ENCODE peak calls at places on chromosomes 3 and 15, in nine cellular contexts. M is dorsolateral prefrontal cortex; E is colonic mucosa; C is brain microvascular endothelial cell; A is spleen; U is CD4-positive, alpha-beta memory T cell; S is astrocyte; H is fibroblast of lung; F is transverse colon. B is an unnamed sample.

GRCh38 chr15:75727851-75728715 is 15.4 kb upstream of the CSPG4 start:
- DNase-seq in M (peak), E (peak), C (no peak), A (peak), U (peak), S (no peak), H (no peak), F (peak), B (no peak)

GRCh38 chr15:71444866-71445590 is 329.8 kb downstream of the THSD4 start:
- DNase-seq in M (no peak), E (no peak), C (peak), A (no peak), U (no peak), S (peak), H (peak), F (no peak), B (peak)

GRCh38 chr3:114447545-114447944 is 153.7 kb downstream of the TIGIT start:
- DNase-seq in M (no peak), E (no peak), C (no peak), A (no peak), U (no peak), S (no peak), H (peak), F (no peak), B (no peak)

GRCh38 chr3:76624128-76624527 is 415.8 kb upstream of the ROBO2 start:
- DNase-seq in M (no peak), E (no peak), C (no peak), A (no peak), U (no peak), S (no peak), H (no peak), F (no peak), B (no peak)

GRCh38 chr3:65938676-65939075 is 100.0 kb downstream of the MAGI1 start:
- DNase-seq in M (no peak), E (no peak), C (no peak), A (no peak), U (no peak), S (no peak), H (no peak), F (no peak), B (no peak)

GRCh38 chr3:76585794-76586392 is 454.0 kb upstream of the ROBO2 start:
- DNase-seq in M (no peak), E (no peak), C (no peak), A (no peak), U (no peak), S (no peak), H (peak), F (no peak), B (no peak)

GRCh38 chr3:71728632-71729342 is 3.6 kb upstream of the EIF4E3 start:
- DNase-seq in M (peak), E (no peak), C (no peak), A (no peak), U (peak), S (peak), H (peak), F (no peak), B (no peak)

GRCh38 chr15:74307827-74308642 is 59.4 kb downstream of the CYP11A1 start:
- DNase-seq in M (peak), E (peak), C (peak), A (no peak), U (no peak), S (peak), H (peak), F (peak), B (no peak)

GRCh38 chr3:50658831-50659230 is 15.9 kb upstream of the DOCK3 start:
- DNase-seq in M (no peak), E (no peak), C (no peak), A (peak), U (no peak), S (no peak), H (no peak), F (no peak), B (no peak)

GRCh38 chr15:77620297-77620696 is 12.4 kb downstream of the LINGO1 start:
- DNase-seq in M (no peak), E (no peak), C (no peak), A (no peak), U (no peak), S (no peak), H (no peak), F (no peak), B (no peak)

GRCh38 chr3:190615607-190616006 is 101.7 kb downstream of the IL1RAP start:
- DNase-seq in M (no peak), E (no peak), C (no peak), A (no peak), U (no peak), S (no peak), H (no peak), F (no peak), B (no peak)

GRCh38 chr3:62090066-62090465 is 283.3 kb downstream of the FEZF2 start:
- DNase-seq in M (no peak), E (no peak), C (no peak), A (no peak), U (no peak), S (no peak), H (no peak), F (no peak), B (no peak)

GRCh38 chr3:38647217-38647970 is 2.1 kb downstream of the SCN5A start:
- DNase-seq in M (no peak), E (no peak), C (no peak), A (no peak), U (no peak), S (no peak), H (no peak), F (no peak), B (no peak)

GRCh38 chr3:161271646-161272045 is 50.5 kb downstream of the NMD3 start:
- DNase-seq in M (no peak), E (no peak), C (no peak), A (no peak), U (no peak), S (no peak), H (no peak), F (no peak), B (no peak)

GRCh38 chr3:138850151-138850550 is 15.4 kb upstream of the PIK3CB start:
- DNase-seq in M (no peak), E (no peak), C (peak), A (peak), U (no peak), S (peak), H (peak), F (no peak), B (no peak)

GRCh38 chr3:123706871-123707270 is 122.0 kb upstream of the HACD2 start:
- DNase-seq in M (no peak), E (no peak), C (no peak), A (peak), U (no peak), S (peak), H (peak), F (no peak), B (no peak)

GRCh38 chr3:185084883-185085282 is 68.0 kb downstream of the C3orf70 start:
- DNase-seq in M (no peak), E (no peak), C (peak), A (no peak), U (no peak), S (peak), H (peak), F (no peak), B (peak)

GRCh38 chr15:65212097-65212496 is 824 bp upstream of the CILP start:
- DNase-seq in M (no peak), E (no peak), C (no peak), A (peak), U (no peak), S (no peak), H (no peak), F (no peak), B (no peak)

GRCh38 chr3:111605493-111605892 is 10.3 kb upstream of the ZBED2 start:
- DNase-seq in M (no peak), E (no peak), C (no peak), A (no peak), U (no peak), S (no peak), H (no peak), F (no peak), B (no peak)

GRCh38 chr15:85532689-85533088 is 152.3 kb downstream of the AKAP13 start:
- DNase-seq in M (no peak), E (no peak), C (no peak), A (no peak), U (no peak), S (no peak), H (no peak), F (no peak), B (no peak)

GRCh38 chr15:50933353-50933752 is 24.9 kb downstream of the AP4E1 start:
- DNase-seq in M (no peak), E (no peak), C (no peak), A (no peak), U (no peak), S (no peak), H (no peak), F (no peak), B (no peak)

GRCh38 chr3:52428151-52429005 is 16.5 kb downstream of the SEMA3G start:
- DNase-seq in M (peak), E (peak), C (peak), A (peak), U (peak), S (peak), H (peak), F (peak), B (no peak)

GRCh38 chr3:149809694-149810093 is 3.3 kb upstream of the RNF13 start:
- DNase-seq in M (no peak), E (no peak), C (no peak), A (no peak), U (no peak), S (no peak), H (no peak), F (no peak), B (no peak)

GRCh38 chr3:149810846-149811245 is 2.2 kb upstream of the RNF13 start:
- DNase-seq in M (no peak), E (no peak), C (no peak), A (no peak), U (no peak), S (no peak), H (no peak), F (no peak), B (no peak)

GRCh38 chr3:149813367-149814281 is 609 bp downstream of the RNF13 start:
- DNase-seq in M (peak), E (peak), C (peak), A (peak), U (peak), S (peak), H (peak), F (peak), B (no peak)

GRCh38 chr3:149812606-149813366 is at the start of gene RNF13:
- DNase-seq in M (peak), E (peak), C (peak), A (peak), U (peak), S (peak), H (peak), F (peak), B (peak)

GRCh38 chr3:149812165-149812605 is 830 bp upstream of the RNF13 start:
- DNase-seq in M (no peak), E (no peak), C (no peak), A (no peak), U (no peak), S (no peak), H (no peak), F (no peak), B (no peak)
- H3K27ac ChIP-seq in M (peak), E (peak), C (peak), A (peak), U (peak), S (peak), H (peak), F (peak), B (peak)

GRCh38 chr3:119571230-119571629 is 8.1 kb upstream of the ADPRH start:
- DNase-seq in M (no peak), E (no peak), C (no peak), A (no peak), U (no peak), S (no peak), H (no peak), F (no peak), B (no peak)
- H3K27ac ChIP-seq in M (no peak), E (no peak), C (no peak), A (peak), U (no peak), S (no peak), H (no peak), F (no peak), B (no peak)

GRCh38 chr3:186664506-186664905 is 1.3 kb upstream of the HRG start:
- DNase-seq in M (no peak), E (no peak), C (no peak), A (no peak), U (no peak), S (no peak), H (no peak), F (no peak), B (no peak)
- H3K27ac ChIP-seq in M (no peak), E (no peak), C (no peak), A (no peak), U (no peak), S (no peak), H (no peak), F (no peak), B (no peak)

GRCh38 chr3:192850501-192850981 is 67.1 kb downstream of the MB21D2 start:
- DNase-seq in M (no peak), E (peak), C (peak), A (no peak), U (no peak), S (peak), H (peak), F (peak), B (peak)
- H3K27ac ChIP-seq in M (no peak), E (peak), C (peak), A (no peak), U (no peak), S (peak), H (no peak), F (peak), B (peak)

GRCh38 chr15:40908095-40908494 is 13.8 kb downstream of the VPS18 start:
- DNase-seq in M (no peak), E (peak), C (no peak), A (peak), U (no peak), S (no peak), H (no peak), F (no peak), B (no peak)

GRCh38 chr15:40906101-40906946 is 12.1 kb downstream of the VPS18 start:
- DNase-seq in M (peak), E (peak), C (peak), A (peak), U (peak), S (peak), H (peak), F (peak), B (no peak)

GRCh38 chr15:40902605-40903561 is 8.6 kb downstream of the VPS18 start:
- DNase-seq in M (no peak), E (no peak), C (no peak), A (peak), U (no peak), S (no peak), H (no peak), F (no peak), B (no peak)

GRCh38 chr15:40906947-40907802 is 12.9 kb downstream of the VPS18 start:
- DNase-seq in M (no peak), E (peak), C (no peak), A (peak), U (peak), S (peak), H (peak), F (peak), B (no peak)

DNA sequence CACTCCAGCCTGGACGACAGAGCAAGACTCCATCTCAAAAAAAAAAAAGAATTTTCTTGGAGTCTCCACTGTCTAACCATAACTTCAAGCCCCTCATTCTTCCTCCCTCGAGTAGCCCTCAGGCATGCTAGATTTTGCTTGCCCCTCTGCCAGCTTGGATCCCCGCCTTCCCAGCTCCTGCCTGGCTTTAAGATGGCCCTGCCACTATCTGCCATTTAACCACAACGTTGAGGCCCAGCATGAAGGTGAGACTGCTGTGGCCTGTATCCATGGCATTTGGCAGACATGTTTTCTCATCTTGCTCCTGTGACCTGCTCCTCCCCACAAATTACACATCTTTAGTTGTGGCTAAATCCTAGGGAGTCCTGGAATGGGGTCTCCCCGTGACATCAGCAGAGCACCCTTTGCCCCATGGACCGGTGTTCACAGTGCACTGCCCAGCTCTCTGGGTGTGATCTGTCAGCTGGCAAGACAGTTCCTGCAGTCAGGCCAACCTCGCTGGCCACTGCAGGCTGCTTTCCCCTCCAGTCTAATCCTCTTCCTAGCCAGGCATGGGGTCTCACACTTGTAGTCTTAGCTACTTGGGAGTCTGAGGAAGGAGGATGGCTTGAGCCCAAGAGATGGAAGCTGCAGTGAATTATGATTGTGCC is 10.4 kb downstream of the VPS18 start:
- DNase-seq in M (no peak), E (no peak), C (no peak), A (peak), U (no peak), S (no peak), H (no peak), F (no peak), B (no peak)
- H3K27ac ChIP-seq in M (no peak), E (peak), C (no peak), A (peak), U (no peak), S (no peak), H (no peak), F (peak), B (peak)

GRCh38 chr15:94677202-94677790 is 445.9 kb downstream of the MCTP2 start:
- DNase-seq in M (no peak), E (no peak), C (no peak), A (no peak), U (no peak), S (no peak), H (peak), F (no peak), B (peak)

GRCh38 chr15:94670436-94671034 is 439.2 kb downstream of the MCTP2 start:
- DNase-seq in M (no peak), E (no peak), C (peak), A (no peak), U (no peak), S (peak), H (peak), F (no peak), B (no peak)

GRCh38 chr15:94674251-94674650 is 442.9 kb downstream of the MCTP2 start:
- DNase-seq in M (peak), E (no peak), C (no peak), A (no peak), U (no peak), S (peak), H (peak), F (no peak), B (peak)

GRCh38 chr15:94671845-94672524 is 440.6 kb downstream of the MCTP2 start:
- DNase-seq in M (no peak), E (no peak), C (peak), A (no peak), U (no peak), S (peak), H (peak), F (no peak), B (no peak)

DNA sequence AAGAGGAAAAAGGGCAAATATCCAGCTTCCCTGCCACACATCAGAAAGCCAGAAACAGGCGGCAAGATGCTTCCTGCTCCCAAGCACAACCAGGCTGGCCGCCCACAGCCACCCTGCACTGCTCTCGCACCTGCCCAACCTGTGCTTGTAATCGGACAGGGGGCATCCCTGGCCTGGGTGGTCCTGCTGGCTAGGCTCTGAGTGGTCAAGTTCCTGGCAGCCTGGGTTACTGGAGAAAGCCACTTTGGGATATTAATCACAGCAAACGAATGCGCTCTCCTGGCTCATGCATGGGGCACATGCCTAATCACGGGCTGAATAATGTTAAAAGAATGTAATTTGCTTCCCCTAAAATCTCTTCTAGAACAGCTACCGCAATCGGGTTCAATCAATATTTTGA is 442.4 kb downstream of the MCTP2 start:
- DNase-seq in M (no peak), E (no peak), C (no peak), A (no peak), U (no peak), S (peak), H (peak), F (no peak), B (no peak)
- H3K27ac ChIP-seq in M (no peak), E (no peak), C (no peak), A (peak), U (no peak), S (no peak), H (no peak), F (no peak), B (peak)

GRCh38 chr15:40942865-40943264 is 10.4 kb upstream of the CHAC1 start:
- DNase-seq in M (no peak), E (no peak), C (no peak), A (no peak), U (no peak), S (no peak), H (no peak), F (no peak), B (no peak)
- H3K27ac ChIP-seq in M (no peak), E (no peak), C (no peak), A (peak), U (peak), S (no peak), H (no peak), F (no peak), B (no peak)